ENCODE peak calls at places on chromosomes 7 and 10, in seven cellular contexts. A is astrocyte of the cerebellum; Z is amniotic epithelial cell; T is activated T-helper 2 cell treated with anti-CD3 and anti-CD28 coated beads, Interferon-gamma antibody, Interleukin-2, Interleukin-4, amounts not matched to agents 10 μg/mL and 5 μg/mL and 100 μg/mL, durations not matched to agents 14 hours and 24 hours and 36 hours; F is left ventricle myocardium superior; U is activated CD4-positive, CD25-positive, alpha-beta regulatory T cell treated with anti-CD3 and anti-CD28 coated beads, Interleukin-2, amount 50 U/mL, for 16 hours; Q is BE2C. B is an unnamed sample.

GRCh38 chr7:87810130-87810529 is 66.0 kb downstream of the SLC25A40 start:
- DNase-seq in Z (no peak), Q (no peak), U (no peak), T (no peak), A (no peak), F (no peak), B (no peak)

GRCh38 chr7:149823631-149824199 is 14.5 kb upstream of the ZNF862 start:
- DNase-seq in Q (no peak), U (no peak), Z (no peak), A (no peak), F (peak; percentile 17), T (no peak), B (no peak)

GRCh38 chr7:18086165-18087030 is 58.8 kb upstream of the PRPS1L1 start:
- DNase-seq in Q (peak; percentile 13), F (peak; percentile 70), U (no peak), T (no peak), A (no peak), Z (no peak), B (no peak)

GRCh38 chr7:127920787-127921438 is 110.3 kb downstream of the LRRC4 start:
- DNase-seq in F (no peak), A (no peak), U (no peak), Q (no peak), T (no peak), Z (peak; percentile 80), B (no peak)

GRCh38 chr10:17025444-17026295 is 103.9 kb downstream of the CUBN start:
- DNase-seq in Q (no peak), T (peak; percentile 67), A (peak; percentile 86), U (peak; percentile 34), F (no peak), Z (peak; percentile 99), B (peak; percentile 98)

GRCh38 chr7:38681882-38682281 is 50.7 kb upstream of the AMPH start:
- DNase-seq in T (no peak), A (no peak), F (no peak), Z (no peak), Q (no peak), U (no peak), B (no peak)

GRCh38 chr7:77806425-77806824 is 7.9 kb downstream of the PHTF2 start:
- DNase-seq in U (no peak), A (no peak), T (no peak), F (no peak), Z (no peak), Q (no peak), B (no peak)

GRCh38 chr7:123748171-123748733 is 551 bp downstream of the WASL start:
- DNase-seq in F (peak; percentile 72), Z (peak; percentile 33), Q (peak; percentile 45), T (peak; percentile 26), A (no peak), U (no peak), B (no peak)

GRCh38 chr10:34626158-34626557 is 188.9 kb downstream of the PARD3 start:
- DNase-seq in A (no peak), T (no peak), F (no peak), Q (no peak), U (no peak), Z (no peak), B (no peak)

GRCh38 chr10:99604862-99605261 is 15.4 kb downstream of the SLC25A28 start:
- DNase-seq in T (no peak), Z (no peak), U (no peak), A (no peak), Q (no peak), F (no peak), B (no peak)

GRCh38 chr10:35716776-35717175 is 74.7 kb upstream of the FZD8 start:
- DNase-seq in Z (no peak), A (no peak), U (no peak), T (no peak), F (no peak), Q (no peak), B (no peak)

GRCh38 chr7:142636751-142637150 is 112.5 kb upstream of the PRSS1 start:
- DNase-seq in F (no peak), U (peak; percentile 1), A (no peak), Z (no peak), T (no peak), Q (no peak), B (no peak)